ENCODE peak calls at places on chromosome 3, in four cellular contexts. U is IMR-90, N is mesendoderm, X is H1. D is an unnamed sample.

GRCh38 chr3:123287962-123288302 is 86.2 kb downstream of the SEC22A start:
- DNase-seq in U (no peak), N (no peak), X (no peak), D (no peak)

GRCh38 chr3:15315003-15315402 is 17.4 kb downstream of the SH3BP5 start:
- DNase-seq in U (no peak), N (no peak), X (no peak), D (no peak)

GRCh38 chr3:193805448-193805847 is 212.4 kb downstream of the OPA1 start:
- DNase-seq in U (peak; percentile 80), N (no peak), X (no peak), D (no peak)

GRCh38 chr3:8555705-8556314 is 54.2 kb downstream of the LMCD1 start:
- DNase-seq in U (peak; percentile 46), N (no peak), X (no peak), D (no peak)

GRCh38 chr3:4983739-4984510 is 4.7 kb downstream of the BHLHE40 start:
- DNase-seq in U (peak; percentile 92), N (peak; percentile 80), X (no peak), D (no peak)

GRCh38 chr3:180698760-180699270 is 19.5 kb upstream of the CCDC39 start:
- DNase-seq in U (no peak), N (no peak), X (no peak), D (no peak)

GRCh38 chr3:23075478-23075877 is 127.6 kb upstream of the UBE2E2 start:
- DNase-seq in U (peak; percentile 8), N (no peak), X (no peak), D (no peak)

GRCh38 chr3:21718161-21718765 is 32.7 kb downstream of the ZNF385D start:
- DNase-seq in U (peak; percentile 96), N (peak; percentile 55), X (no peak), D (no peak)

GRCh38 chr3:43032646-43033628 is 53.8 kb downstream of the GASK1A start:
- DNase-seq in U (no peak), N (no peak), X (no peak), D (no peak)

GRCh38 chr3:108940166-108940565 is 13.5 kb downstream of the GUCA1C start:
- DNase-seq in U (no peak), N (no peak), X (no peak), D (no peak)

GRCh38 chr3:194205675-194206133 is 69.8 kb downstream of the HES1 start:
- DNase-seq in U (no peak), N (peak; percentile 73), X (peak; percentile 63), D (peak; percentile 50)

GRCh38 chr3:65619391-65620298 is 419.1 kb downstream of the MAGI1 start:
- DNase-seq in U (peak; percentile 92), N (peak; percentile 67), X (no peak), D (no peak)

GRCh38 chr3:111936967-111937366 is 41.9 kb upstream of the ABHD10 start:
- DNase-seq in U (peak; percentile 50), N (no peak), X (no peak), D (no peak)

GRCh38 chr3:128229077-128229837 is 76.0 kb downstream of the EEFSEC start:
- DNase-seq in U (no peak), N (no peak), X (no peak), D (no peak)

GRCh38 chr3:128228366-128228910 is 75.2 kb downstream of the EEFSEC start:
- DNase-seq in U (no peak), N (no peak), X (peak; percentile 22), D (no peak)

GRCh38 chr3:128227507-128227906 is 74.2 kb downstream of the EEFSEC start:
- DNase-seq in U (no peak), N (no peak), X (peak; percentile 43), D (no peak)

GRCh38 chr3:128226186-128226725 is 73.0 kb downstream of the EEFSEC start:
- DNase-seq in U (no peak), N (no peak), X (peak; percentile 51), D (no peak)

DNA sequence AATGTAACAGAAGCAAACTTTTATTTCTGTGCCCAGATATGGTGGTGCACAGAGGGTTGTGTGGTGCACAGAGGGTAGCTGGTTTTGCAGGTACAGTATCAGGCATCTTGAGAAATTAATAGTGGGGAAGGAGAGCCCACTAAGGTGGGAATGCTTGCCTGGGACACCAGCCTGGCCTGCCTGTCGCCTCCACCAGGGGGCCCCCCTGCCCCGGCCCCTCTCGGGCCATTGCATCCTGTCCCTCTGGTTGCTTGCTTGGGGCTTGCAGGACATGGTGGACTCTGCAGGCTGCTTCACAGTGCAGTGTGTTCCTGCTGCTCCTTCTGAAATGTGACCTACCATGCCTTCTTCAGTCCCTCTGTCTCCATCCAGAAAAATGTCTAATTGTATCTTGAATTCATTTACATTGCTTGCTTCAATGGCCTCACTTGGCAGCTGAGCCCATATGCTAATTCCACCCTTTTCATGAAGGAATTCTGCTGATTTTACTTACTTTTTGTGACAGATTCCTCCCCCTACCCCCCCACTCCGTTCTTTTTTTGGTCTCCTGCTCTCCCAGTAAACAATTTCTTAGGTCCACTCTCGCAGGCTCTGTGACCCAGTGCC is 73.6 kb downstream of the EEFSEC start:
- DNase-seq in U (peak; percentile 7), N (peak; percentile 71), X (peak; percentile 88), D (peak; percentile 82)
- H4K5ac ChIP-seq in U (no peak overlapping the region), N (no peak overlapping the region), X (no peak overlapping the region), D (no peak overlapping the region)

DNA sequence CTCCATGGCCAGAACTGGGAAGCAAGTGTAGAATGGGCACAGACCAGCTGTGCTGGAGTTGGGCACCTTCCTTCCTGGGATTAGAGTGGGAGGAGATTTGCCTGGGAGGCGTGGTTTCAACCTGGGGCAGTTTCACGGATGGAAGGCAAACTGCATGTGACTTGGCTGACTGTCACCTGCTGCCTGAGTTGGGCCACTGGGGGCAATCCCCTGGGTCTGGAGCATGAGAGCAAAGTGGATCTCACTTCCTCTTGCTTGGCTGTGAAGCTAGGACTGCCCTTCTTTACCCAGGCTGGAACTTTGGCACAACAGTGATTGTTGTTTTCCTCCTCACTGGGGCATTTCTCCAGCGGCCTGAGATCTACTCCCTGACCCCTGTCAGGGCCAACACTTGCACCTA is 1247.0 kb upstream of the EPHA6 start:
- DNase-seq in U (no peak), N (peak; percentile 10), X (no peak), D (peak; percentile 28)
- H3K9ac ChIP-seq in U (no peak overlapping the region), N (no peak overlapping the region), X (no peak overlapping the region), D (no peak overlapping the region)

GRCh38 chr3:61743686-61744242 is 182.4 kb downstream of the PTPRG start:
- DNase-seq in U (no peak), N (no peak), X (no peak), D (no peak)

GRCh38 chr3:61743067-61743466 is 181.7 kb downstream of the PTPRG start:
- DNase-seq in U (no peak), N (no peak), X (no peak), D (no peak)

DNA sequence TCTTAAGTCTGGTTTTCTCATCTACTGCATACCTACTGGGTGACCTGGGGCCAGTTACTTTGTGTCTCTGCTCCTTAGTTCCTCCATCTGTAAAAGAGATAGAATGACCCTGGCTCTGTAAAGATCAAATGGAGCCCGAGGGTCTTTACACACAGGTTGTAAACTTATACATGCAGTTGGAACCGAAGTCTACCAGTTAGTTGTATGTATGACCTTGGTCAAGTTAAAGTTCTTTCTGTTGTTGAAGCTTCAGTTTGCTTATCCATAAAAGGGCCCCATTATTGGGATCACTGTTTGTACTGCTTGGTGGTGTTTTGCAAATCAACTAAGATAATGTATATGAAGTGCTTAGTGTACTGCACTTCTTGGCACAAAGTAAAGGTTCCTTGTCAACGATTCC is 186.9 kb downstream of the PTPRG start:
- DNase-seq in U (no peak), N (no peak), X (no peak), D (no peak)
- H4K5ac ChIP-seq in U (no peak overlapping the region), N (no peak overlapping the region), X (no peak overlapping the region), D (no peak overlapping the region)

DNA sequence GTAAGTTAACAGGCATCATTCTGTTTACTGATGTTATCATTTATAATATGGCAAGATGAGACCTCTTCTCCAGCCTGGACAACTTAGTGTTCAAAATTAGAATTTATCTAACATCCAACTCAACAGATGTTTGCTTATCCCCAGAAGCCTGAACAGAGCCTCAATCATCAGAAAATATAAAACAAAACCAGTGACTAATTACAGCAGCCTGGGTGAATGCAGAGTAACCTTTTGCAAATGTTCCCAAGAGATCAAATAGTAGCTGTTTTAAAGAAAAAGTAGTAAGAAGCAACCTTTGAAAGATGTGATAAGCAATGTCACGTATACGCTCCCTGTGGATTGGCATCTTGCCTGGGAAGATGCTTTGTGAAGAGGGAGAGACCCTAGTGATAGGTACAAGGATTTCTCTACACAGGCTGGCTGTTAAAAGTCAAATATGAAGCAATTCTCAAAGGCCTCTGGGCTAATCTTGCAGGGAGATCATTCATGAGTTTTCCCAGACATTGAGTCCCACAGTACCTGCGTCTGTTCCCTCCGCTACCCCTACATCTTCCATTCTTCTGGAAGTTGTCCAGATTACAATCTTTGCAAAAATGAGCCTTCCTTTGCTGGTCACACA is 39.3 kb upstream of the PRICKLE2 start:
- DNase-seq in U (peak; percentile 32), N (no peak), X (no peak), D (no peak)
- H3K9ac ChIP-seq in U (peak overlapping the region; percentile 69), N (no peak overlapping the region), X (no peak overlapping the region), D (no peak overlapping the region)

GRCh38 chr3:159787794-159788205 is 200.8 kb upstream of the IL12A start:
- DNase-seq in U (peak; percentile 85), N (peak; percentile 23), X (no peak), D (no peak)
- H4K5ac ChIP-seq in U (peak overlapping the region; percentile 74), N (no peak overlapping the region), X (no peak overlapping the region), D (no peak overlapping the region)

GRCh38 chr3:82816086-82816485 is 1054.6 kb upstream of the GBE1 start:
- DNase-seq in U (no peak), N (no peak), X (no peak), D (no peak)
- H3K9ac ChIP-seq in U (no peak overlapping the region), N (no peak overlapping the region), X (no peak overlapping the region), D (no peak overlapping the region)

GRCh38 chr3:57086201-57086600 is 25.7 kb downstream of the SPATA12 start:
- DNase-seq in U (no peak), N (no peak), X (no peak), D (no peak)
- H4K5ac ChIP-seq in U (no peak overlapping the region), N (no peak overlapping the region), X (no peak overlapping the region), D (no peak overlapping the region)

GRCh38 chr3:45227131-45227819 is 1.2 kb upstream of the TMEM158 start:
- DNase-seq in U (no peak), N (no peak), X (no peak), D (no peak)

GRCh38 chr3:45226206-45226915 is at the start of gene TMEM158:
- DNase-seq in U (peak; percentile 70), N (peak; percentile 68), X (peak; percentile 81), D (peak; percentile 81)

GRCh38 chr3:45225465-45226205 is 452 bp downstream of the TMEM158 start:
- DNase-seq in U (no peak), N (peak; percentile 42), X (peak; percentile 53), D (peak; percentile 39)

GRCh38 chr3:45224824-45225464 is 1.1 kb downstream of the TMEM158 start:
- DNase-seq in U (peak; percentile 78), N (peak; percentile 89), X (peak; percentile 81), D (peak; percentile 82)

DNA sequence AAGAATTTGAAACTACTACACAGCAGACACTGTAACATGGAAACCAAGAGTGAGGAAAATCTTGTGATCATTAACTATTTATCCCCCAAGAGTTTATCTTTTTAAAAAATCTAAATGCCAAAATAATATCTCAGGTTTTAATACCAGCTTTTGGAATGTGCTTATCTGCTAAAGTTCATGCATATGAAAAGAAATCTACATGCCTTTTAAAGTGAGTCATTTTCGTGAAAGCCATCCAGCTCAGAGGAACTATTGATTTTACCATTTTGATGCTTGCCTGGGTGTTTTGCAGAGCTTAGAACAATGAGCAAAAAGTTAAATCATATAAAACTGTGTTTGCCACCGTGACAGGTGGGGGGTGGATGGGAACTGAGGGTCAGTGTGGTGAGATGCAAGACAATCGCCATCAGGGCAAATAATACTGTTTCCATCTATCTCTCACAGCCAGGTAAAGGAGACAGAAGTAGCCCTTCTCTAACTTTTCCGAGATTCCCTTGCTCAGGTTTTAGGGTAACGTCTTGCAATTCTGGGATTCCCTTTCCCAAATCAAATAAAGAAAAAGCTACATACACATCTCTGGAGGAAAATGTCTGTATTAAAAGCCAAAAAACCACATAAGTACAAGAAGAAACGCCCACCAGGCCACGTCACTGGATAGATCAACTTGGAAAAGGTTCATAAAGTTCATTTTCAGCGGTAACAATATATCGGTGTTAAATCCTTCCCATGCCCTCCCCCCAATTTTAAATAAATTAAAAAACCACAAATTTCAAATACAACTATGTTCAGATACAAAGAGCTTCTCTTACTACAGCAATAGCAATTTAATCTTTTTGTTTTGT is 2.0 kb downstream of the TMEM158 start:
- DNase-seq in U (peak; percentile 69), N (no peak), X (no peak), D (no peak)
- H3K9ac ChIP-seq in U (peak overlapping the region; percentile 88), N (peak overlapping the region; percentile 20), X (no peak overlapping the region), D (no peak overlapping the region)